ENCODE peak calls at places on chromosome 14, in five cellular contexts. One of them, this sample, is unnamed.

GRCh38 chr14:96511667-96512066 is 9.5 kb downstream of the PAPOLA start:
- DNase-seq in K562: no peak
- DNase-seq in H1: no peak
- DNase-seq in HepG2: no peak
- DNase-seq in GM12878: no peak
- DNase-seq in this sample: no peak

GRCh38 chr14:68898248-68899032 is 80.7 kb downstream of the ACTN1 start:
- DNase-seq in K562: no peak
- DNase-seq in H1: no peak
- DNase-seq in HepG2: no peak
- DNase-seq in GM12878: no peak
- DNase-seq in this sample: no peak

GRCh38 chr14:86777950-86778602 is 1214.9 kb downstream of the GALC start:
- DNase-seq in K562: no peak
- DNase-seq in H1: no peak
- DNase-seq in HepG2: peak; percentile 60
- DNase-seq in GM12878: no peak
- DNase-seq in this sample: no peak

GRCh38 chr14:64253672-64254071 is 40.5 kb downstream of the ESR2 start:
- DNase-seq in K562: no peak
- DNase-seq in H1: no peak
- DNase-seq in HepG2: no peak
- DNase-seq in GM12878: no peak
- DNase-seq in this sample: no peak

GRCh38 chr14:65222434-65222833 is 120.1 kb upstream of the MAX start:
- DNase-seq in K562: peak; percentile 52
- DNase-seq in H1: peak; percentile 80
- DNase-seq in HepG2: no peak
- DNase-seq in GM12878: no peak
- DNase-seq in this sample: peak; percentile 84

GRCh38 chr14:81625343-81625742 is 91.7 kb upstream of the SEL1L start:
- DNase-seq in K562: no peak
- DNase-seq in H1: no peak
- DNase-seq in HepG2: peak; percentile 28
- DNase-seq in GM12878: no peak
- DNase-seq in this sample: peak; percentile 67

GRCh38 chr14:33676135-33676566 is 274.7 kb downstream of the EGLN3 start:
- DNase-seq in K562: peak; percentile 11
- DNase-seq in H1: peak; percentile 73
- DNase-seq in HepG2: peak; percentile 60
- DNase-seq in GM12878: no peak
- DNase-seq in this sample: peak; percentile 88

GRCh38 chr14:104931771-104932675 is 7.3 kb downstream of the PLD4 start:
- DNase-seq in K562: no peak
- DNase-seq in H1: no peak
- DNase-seq in HepG2: no peak
- DNase-seq in GM12878: no peak
- DNase-seq in this sample: peak; percentile 57

GRCh38 chr14:51481643-51482042 is 170.1 kb upstream of the FRMD6 start:
- DNase-seq in K562: no peak
- DNase-seq in H1: no peak
- DNase-seq in HepG2: no peak
- DNase-seq in GM12878: no peak
- DNase-seq in this sample: no peak

GRCh38 chr14:30142216-30142615 is 214.6 kb upstream of the PRKD1 start:
- DNase-seq in K562: no peak
- DNase-seq in H1: no peak
- DNase-seq in HepG2: no peak
- DNase-seq in GM12878: no peak
- DNase-seq in this sample: no peak

GRCh38 chr14:41663478-41663845 is 56.8 kb downstream of the LRFN5 start:
- DNase-seq in K562: no peak
- DNase-seq in H1: no peak
- DNase-seq in HepG2: no peak
- DNase-seq in GM12878: no peak
- DNase-seq in this sample: no peak
- H2AFZ ChIP-seq in K562: no peak overlapping the region
- H2AFZ ChIP-seq in H1: no peak overlapping the region
- H2AFZ ChIP-seq in HepG2: no peak overlapping the region
- H2AFZ ChIP-seq in GM12878: no peak overlapping the region
- H2AFZ ChIP-seq in this sample: no peak overlapping the region

GRCh38 chr14:26276757-26277156 is 321.1 kb downstream of the NOVA1 start:
- DNase-seq in K562: no peak
- DNase-seq in H1: no peak
- DNase-seq in HepG2: no peak
- DNase-seq in GM12878: no peak
- DNase-seq in this sample: peak; percentile 80

GRCh38 chr14:26286806-26287205 is 311.0 kb downstream of the NOVA1 start:
- DNase-seq in K562: no peak
- DNase-seq in H1: no peak
- DNase-seq in HepG2: no peak
- DNase-seq in GM12878: no peak
- DNase-seq in this sample: no peak

GRCh38 chr14:26286066-26286791 is 311.6 kb downstream of the NOVA1 start:
- DNase-seq in K562: no peak
- DNase-seq in H1: no peak
- DNase-seq in HepG2: no peak
- DNase-seq in GM12878: no peak
- DNase-seq in this sample: no peak

GRCh38 chr14:26282578-26282977 is 315.3 kb downstream of the NOVA1 start:
- DNase-seq in K562: no peak
- DNase-seq in H1: no peak
- DNase-seq in HepG2: no peak
- DNase-seq in GM12878: no peak
- DNase-seq in this sample: no peak

DNA sequence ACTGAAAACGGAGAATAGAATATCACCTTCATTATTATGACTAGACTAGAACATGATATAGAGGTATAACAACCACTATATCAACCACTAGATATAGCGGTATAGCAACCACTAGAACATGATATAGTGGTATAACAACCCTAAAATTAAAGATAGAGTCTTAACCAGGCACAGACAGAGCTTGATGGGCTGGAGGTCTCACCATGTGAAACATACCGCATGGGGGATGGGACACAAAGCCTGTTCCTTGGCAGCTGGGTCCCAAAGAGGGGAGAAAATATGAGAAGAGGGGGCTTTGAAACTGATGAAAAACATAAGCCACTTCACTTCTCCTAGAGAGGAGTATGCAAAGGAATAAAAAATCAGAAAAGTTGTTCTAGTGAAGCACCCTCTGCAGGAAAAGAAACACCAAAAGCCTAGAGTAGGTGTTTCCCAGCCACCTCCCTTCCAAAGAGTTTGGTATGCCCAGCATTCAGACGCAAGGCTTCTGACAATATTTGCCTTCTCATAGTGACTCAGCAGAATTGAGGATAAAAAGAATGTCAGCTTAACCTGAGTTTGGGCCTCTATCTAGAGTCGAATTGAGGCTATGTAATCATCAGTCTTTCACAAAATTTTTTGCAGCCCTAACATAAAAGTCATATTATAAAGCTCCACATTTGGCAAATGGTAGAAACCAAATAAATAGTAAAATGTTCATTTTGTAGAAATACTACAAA is 316.4 kb downstream of the NOVA1 start:
- DNase-seq in K562: peak; percentile 10
- DNase-seq in H1: no peak
- DNase-seq in HepG2: peak; percentile 66
- DNase-seq in GM12878: no peak
- DNase-seq in this sample: peak; percentile 75
- TF ChIP-seq CREB1 in K562: no peak
- TF ChIP-seq CREB1 in H1: no peak
- TF ChIP-seq CREB1 in HepG2: no peak
- TF ChIP-seq CREB1 in GM12878: no peak
- TF ChIP-seq CREB1 in this sample: no peak

DNA sequence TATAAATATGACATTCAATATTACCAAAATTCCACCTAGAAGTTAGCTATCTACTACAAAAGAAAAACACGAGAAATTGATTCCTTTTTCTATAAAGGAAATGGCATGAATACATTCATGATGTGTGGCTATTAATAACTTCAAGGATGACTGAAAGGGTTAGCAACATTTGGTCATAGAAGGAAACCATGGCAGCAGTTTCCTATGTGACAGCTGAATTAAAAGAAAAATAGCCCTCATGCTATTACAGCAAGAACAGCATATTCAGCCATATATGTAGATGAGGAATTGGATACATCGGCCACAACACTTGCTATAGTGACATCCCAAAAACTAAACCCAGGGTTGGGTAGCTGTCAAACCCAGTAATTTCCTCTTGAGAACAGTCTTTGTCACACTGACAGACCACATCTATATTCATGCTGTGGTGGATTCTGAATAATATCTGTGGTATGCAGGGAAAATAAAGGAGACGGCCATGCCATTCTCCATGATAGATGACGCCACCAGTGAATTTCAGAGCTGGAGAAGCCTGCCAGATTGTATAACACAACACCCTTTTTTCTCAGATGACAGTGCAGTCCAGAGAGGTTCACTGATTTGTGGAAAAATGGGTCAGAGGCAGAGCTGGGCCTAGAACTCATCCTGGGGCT is 32.5 kb downstream of the EFCAB11 start:
- DNase-seq in K562: no peak
- DNase-seq in H1: no peak
- DNase-seq in HepG2: no peak
- DNase-seq in GM12878: no peak
- DNase-seq in this sample: no peak
- H3K4me1 ChIP-seq in K562: no peaks in the 10 kb centered on the region
- H3K4me1 ChIP-seq in H1: no peaks in the 10 kb centered on the region
- H3K4me1 ChIP-seq in HepG2: peaks cover 9% of the 10 kb centered on the region
- H3K4me1 ChIP-seq in GM12878: no peaks in the 10 kb centered on the region
- H3K4me1 ChIP-seq in this sample: peaks cover 3% of the 10 kb centered on the region

DNA sequence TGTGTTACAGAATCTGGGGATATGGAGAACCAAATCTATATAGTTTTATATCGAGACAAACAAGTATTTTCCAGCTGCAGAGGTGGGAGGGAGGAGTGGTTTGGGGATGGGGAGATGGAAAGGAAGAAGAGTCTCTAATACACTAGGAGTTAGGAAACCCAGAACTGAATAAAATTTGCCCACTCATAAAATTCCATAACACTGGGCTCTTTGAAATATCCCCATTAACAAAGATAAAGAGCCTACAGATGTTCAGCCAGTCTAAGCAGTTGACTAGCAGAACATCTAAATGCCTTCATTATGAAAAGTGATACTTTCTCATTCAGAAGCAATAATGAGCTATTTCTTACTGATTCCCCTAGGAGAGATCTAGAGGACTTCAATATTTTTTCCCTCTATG is 151.7 kb upstream of the GZMB start:
- DNase-seq in K562: no peak
- DNase-seq in H1: no peak
- DNase-seq in HepG2: no peak
- DNase-seq in GM12878: no peak
- DNase-seq in this sample: no peak
- H2AFZ ChIP-seq in K562: no peak overlapping the region
- H2AFZ ChIP-seq in H1: no peak overlapping the region
- H2AFZ ChIP-seq in HepG2: no peak overlapping the region
- H2AFZ ChIP-seq in GM12878: no peak overlapping the region
- H2AFZ ChIP-seq in this sample: no peak overlapping the region

GRCh38 chr14:90733139-90733808 is 83.0 kb downstream of the TTC7B start:
- DNase-seq in K562: no peak
- DNase-seq in H1: peak; percentile 39
- DNase-seq in HepG2: no peak
- DNase-seq in GM12878: no peak
- DNase-seq in this sample: no peak
- TF ChIP-seq CREB1 in K562: no peak
- TF ChIP-seq CREB1 in H1: no peak
- TF ChIP-seq CREB1 in HepG2: no peak
- TF ChIP-seq CREB1 in GM12878: no peak
- TF ChIP-seq CREB1 in this sample: no peak

DNA sequence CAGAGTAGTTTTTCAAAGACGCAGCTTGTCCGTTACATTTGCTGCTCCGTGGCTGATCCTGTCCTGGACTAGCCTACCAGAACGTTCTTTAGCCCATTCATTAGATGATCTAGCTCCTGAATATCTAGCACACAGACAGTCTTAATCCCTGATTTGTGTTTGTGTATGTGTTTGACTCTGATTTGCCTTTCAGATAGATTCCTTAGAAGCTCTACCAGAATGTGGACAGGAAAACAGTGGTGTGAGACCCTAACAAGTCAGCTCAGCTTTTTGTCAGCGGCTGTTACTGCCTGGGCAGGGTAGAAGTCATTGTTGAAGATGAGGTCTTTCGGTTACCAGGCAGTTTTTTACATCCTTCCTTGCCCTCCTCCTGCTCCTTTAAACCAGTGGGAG is 60.4 kb downstream of the SAMD4A start:
- DNase-seq in K562: no peak
- DNase-seq in H1: no peak
- DNase-seq in HepG2: no peak
- DNase-seq in GM12878: no peak
- DNase-seq in this sample: peak; percentile 30
- H3K4me1 ChIP-seq in K562: peaks cover under 1% of the 10 kb centered on the region
- H3K4me1 ChIP-seq in H1: peaks cover 3% of the 10 kb centered on the region
- H3K4me1 ChIP-seq in HepG2: peaks cover 58% of the 10 kb centered on the region
- H3K4me1 ChIP-seq in GM12878: peaks cover 23% of the 10 kb centered on the region
- H3K4me1 ChIP-seq in this sample: peaks cover 32% of the 10 kb centered on the region